ENCODE peak calls at places on chromosomes 4 and X, in eight cellular contexts. H is non-pigmented ciliary epithelial cell, K is fibroblast of mammary gland, T is COR-L47, L is occipital lobe, J is SJSA1, W is hypothalamus, Q is D341Med. F is an unnamed sample.
A peak's percentile ranks its signal among the peaks of the same experiment; 100 is the strongest.

GRCh38 chr4:7195546-7196282 is 3.4 kb downstream of the SORCS2 start:
- DNase-seq in T (no peak), Q (no peak), W (no peak), H (no peak), K (peak; percentile 55), L (no peak), J (no peak), F (no peak)

GRCh38 chr4:116018831-116019230 is 905.4 kb upstream of the NDST4 start:
- DNase-seq in H (no peak), T (no peak), L (no peak), W (no peak), Q (no peak), J (no peak), K (no peak), F (no peak)

GRCh38 chr4:115028682-115029385 is 84.6 kb downstream of the NDST4 start:
- DNase-seq in L (no peak), J (no peak), T (no peak), H (no peak), K (no peak), W (no peak), Q (no peak), F (peak; percentile 2)

GRCh38 chr4:108852691-108853090 is 89.8 kb upstream of the ETNPPL start:
- DNase-seq in T (no peak), J (no peak), W (no peak), K (no peak), Q (no peak), H (no peak), L (no peak), F (no peak)

GRCh38 chr4:25090516-25090915 is 59.8 kb upstream of the LGI2 start:
- DNase-seq in W (no peak), T (no peak), L (no peak), J (no peak), H (no peak), K (peak; percentile 85), Q (no peak), F (no peak)

GRCh38 chrX:30865020-30865419 is 24.0 kb downstream of the TAB3 start:
- DNase-seq in L (no peak), J (no peak), W (no peak), K (no peak), H (no peak), T (no peak), Q (peak; percentile 17), F (no peak)

GRCh38 chr4:140326395-140326993 is 47.0 kb upstream of the SCOC start:
- DNase-seq in L (peak; percentile 2), T (peak; percentile 60), J (peak; percentile 42), W (no peak), H (peak; percentile 37), Q (peak; percentile 65), K (peak; percentile 67), F (peak; percentile 57)

GRCh38 chr4:79657379-79657778 is 249.4 kb upstream of the GK2 start:
- DNase-seq in K (no peak), L (no peak), W (no peak), Q (no peak), H (no peak), J (no peak), T (no peak), F (no peak)

GRCh38 chr4:160414516-160414915 is 1311.6 kb downstream of the RAPGEF2 start:
- DNase-seq in J (no peak), T (no peak), H (no peak), L (no peak), W (no peak), K (no peak), Q (peak; percentile 67), F (no peak)

GRCh38 chrX:77668391-77669237 is 117.4 kb downstream of the ATRX start:
- DNase-seq in T (no peak), J (peak; percentile 44), L (no peak), Q (no peak), H (peak; percentile 17), W (no peak), K (peak; percentile 63), F (no peak)

GRCh38 chrX:50813843-50814661 is at the start of gene SHROOM4:
- DNase-seq in Q (peak; percentile 8), J (peak; percentile 76), W (no peak), L (peak; percentile 35), H (no peak), K (peak; percentile 48), T (no peak), F (peak; percentile 1)

GRCh38 chr4:86816463-86817107 is 32.6 kb downstream of the SLC10A6 start:
- DNase-seq in L (no peak), K (peak; percentile 74), H (no peak), Q (no peak), W (no peak), T (no peak), J (no peak), F (no peak)

GRCh38 chrX:150482537-150483217 is 85.7 kb upstream of the MTM1 start:
- DNase-seq in W (no peak), T (no peak), L (no peak), Q (no peak), K (peak; percentile 70), J (peak; percentile 23), H (peak; percentile 53), F (no peak)

GRCh38 chr4:74014332-74014731 is 15.9 kb upstream of the CXCL5 start:
- DNase-seq in W (no peak), L (no peak), Q (no peak), H (no peak), K (no peak), T (no peak), J (no peak), F (no peak)

GRCh38 chrX:145003443-145003842 is 243.9 kb upstream of the SPANXN1 start:
- DNase-seq in W (no peak), Q (no peak), J (no peak), K (no peak), H (no peak), T (no peak), L (no peak), F (no peak)